ENCODE peak calls at places on chromosomes 1 and 21, in seven cellular contexts. F is MM.1S, L is GM23248, G is neuronal stem cell, Y is H1, D is endothelial cell of umbilical vein, B is IMR-90. T is an unnamed sample. For H3K4me1, the result is how much of the 10 kb centered on the place peaks cover.

GRCh38 chr1:56710646-56711045 is 65.5 kb downstream of the PRKAA2 start:
- DNase-seq in G (no peak), L (peak), F (no peak), D (peak), Y (no peak), B (peak), T (no peak)

GRCh38 chr1:205449750-205450443 is 5.9 kb downstream of the BLACAT1 start:
- DNase-seq in B (peak), L (peak), D (no peak), Y (no peak), G (no peak), F (no peak), T (peak)

GRCh38 chr21:32389337-32390015 is 3.3 kb downstream of the URB1 start:
- DNase-seq in G (no peak), Y (no peak), B (peak), L (peak), F (no peak), D (no peak), T (no peak)

GRCh38 chr21:45496151-45496967 is 45.9 kb downstream of the SLC19A1 start:
- DNase-seq in G (no peak), D (no peak), Y (no peak), L (no peak), B (no peak), F (no peak), T (no peak)

GRCh38 chr1:222750651-222751050 is 13.6 kb downstream of the FAM177B start:
- DNase-seq in L (no peak), B (no peak), Y (no peak), F (peak), D (no peak), G (no peak), T (no peak)

GRCh38 chr1:58618303-58618702 is 41.3 kb upstream of the TACSTD2 start:
- DNase-seq in D (peak), L (peak), Y (no peak), B (peak), F (no peak), G (no peak), T (no peak)

GRCh38 chr1:235366286-235366685 is 941 bp upstream of the TBCE start:
- DNase-seq in B (no peak), F (no peak), Y (no peak), G (no peak), L (no peak), D (no peak), T (no peak)

GRCh38 chr21:41926068-41926806 is 27.6 kb downstream of the C2CD2 start:
- DNase-seq in B (peak), L (peak), D (peak), F (peak), Y (peak), G (no peak), T (peak)

GRCh38 chr1:203342192-203342940 is 8.6 kb downstream of the FMOD start:
- DNase-seq in G (peak), B (peak), D (peak), Y (no peak), L (peak), F (peak), T (peak)

GRCh38 chr1:32872189-32872898 is 1.6 kb upstream of the FNDC5 start:
- DNase-seq in G (peak), B (peak), L (peak), Y (peak), F (peak), D (peak), T (peak)

GRCh38 chr1:3827813-3828307 is 29.2 kb downstream of the CEP104 start:
- DNase-seq in F (no peak), G (no peak), Y (no peak), D (no peak), L (no peak), B (peak), T (no peak)

GRCh38 chr1:163320891-163321290 is 863 bp upstream of the NUF2 start:
- DNase-seq in G (no peak), D (no peak), F (no peak), Y (no peak), L (peak), B (no peak), T (peak)

GRCh38 chr1:67840449-67840848 is 7.2 kb upstream of the GNG12 start:
- DNase-seq in D (peak), Y (no peak), F (no peak), G (no peak), L (peak), B (peak), T (peak)

GRCh38 chr1:43783671-43784205 is 76.4 kb downstream of the ST3GAL3 start:
- DNase-seq in B (peak), F (no peak), D (no peak), G (no peak), L (peak), Y (no peak), T (no peak)
- H3K9ac ChIP-seq in B (no peak), F (no peak), D (no peak), G (no peak), L (no peak), Y (no peak), T (no peak)

GRCh38 chr1:28190996-28191645 is 14.6 kb upstream of the PTAFR start:
- DNase-seq in F (no peak), Y (no peak), B (no peak), D (peak), G (no peak), L (no peak), T (no peak)

GRCh38 chr1:28194326-28195035 is 18.0 kb upstream of the PTAFR start:
- DNase-seq in D (no peak), F (no peak), B (no peak), L (no peak), Y (no peak), G (no peak), T (no peak)

GRCh38 chr1:28196330-28196729 is 19.8 kb upstream of the PTAFR start:
- DNase-seq in L (no peak), D (no peak), F (no peak), Y (no peak), G (no peak), B (no peak), T (no peak)

GRCh38 chr1:28195780-28196179 is 19.3 kb upstream of the PTAFR start:
- DNase-seq in Y (no peak), D (no peak), G (no peak), F (no peak), L (no peak), B (no peak), T (no peak)

GRCh38 chr1:28193701-28194161 is 17.2 kb upstream of the PTAFR start:
- DNase-seq in G (no peak), Y (peak), D (no peak), L (no peak), B (no peak), F (no peak), T (no peak)
- H3K4me1 ChIP-seq in G (under half), Y (under half), D (under half), L (under half), B (under half), F (under half), T (under half)

GRCh38 chr1:179231923-179232322 is 2.4 kb upstream of the ABL2 start:
- DNase-seq in B (peak), G (no peak), F (no peak), L (peak), Y (no peak), D (no peak), T (no peak)

GRCh38 chr1:179230721-179231120 is 1.2 kb upstream of the ABL2 start:
- DNase-seq in F (no peak), L (no peak), B (no peak), G (no peak), D (no peak), Y (no peak), T (no peak)

GRCh38 chr1:179230251-179230650 is 774 bp upstream of the ABL2 start:
- DNase-seq in L (peak), D (peak), F (no peak), B (peak), Y (no peak), G (no peak), T (no peak)

GRCh38 chr1:179229214-179230140 is at the start of gene ABL2:
- DNase-seq in B (no peak), G (peak), L (peak), F (peak), Y (no peak), D (peak), T (peak)

GRCh38 chr1:179234863-179235262 is 5.4 kb upstream of the ABL2 start:
- DNase-seq in F (no peak), G (no peak), L (no peak), B (no peak), D (no peak), Y (no peak), T (no peak)
- H3K9ac ChIP-seq in F (no peak), G (no peak), L (no peak), B (no peak), D (no peak), Y (no peak), T (no peak)

GRCh38 chr1:55209247-55209646 is 5.9 kb downstream of the USP24 start:
- DNase-seq in B (no peak), L (peak), Y (no peak), D (no peak), F (no peak), G (no peak), T (no peak)
- H3K4me1 ChIP-seq in B (under half), L (under half), Y (under half), D (under half), F (under half), G (under half), T (under half)

T was measured in NT2/D1.